ENCODE peak calls at places on chromosomes 3 and 15, in nine cellular contexts. T is GM12891; H is mucosa of gallbladder; J is NCI-H1105; B is stimulated activated CD4-positive, alpha-beta T cell treated with anti-CD3 and anti-CD28 coated beads, Interleukin-12 subunit alpha, Interleukin-12 subunit beta, amount 100 ng/mL, for 24 hours; Y is iris pigment epithelial cell; I is CD8-positive, alpha-beta memory T cell; W is heart left ventricle; Z is upper lobe of right lung. F is an unnamed sample.

GRCh38 chr15:40175160-40175559 is 14.3 kb downstream of the BUB1B start:
- DNase-seq in W (no peak), T (no peak), H (no peak), B (no peak), Y (no peak), J (no peak), Z (no peak), I (no peak), F (no peak)

GRCh38 chr3:152729906-152730305 is 105.0 kb upstream of the P2RY1 start:
- DNase-seq in B (no peak), Z (no peak), T (no peak), I (no peak), H (no peak), J (no peak), Y (no peak), W (no peak), F (no peak)

GRCh38 chr3:132284006-132284405 is 33.2 kb upstream of the ACP3 start:
- DNase-seq in B (no peak), Y (no peak), I (no peak), H (no peak), J (no peak), W (no peak), T (no peak), Z (no peak), F (no peak)

GRCh38 chr3:124714218-124714853 is 15.9 kb upstream of the UMPS start:
- DNase-seq in I (no peak), B (no peak), T (no peak), H (peak), Y (peak), J (no peak), Z (no peak), W (no peak), F (no peak)

GRCh38 chr3:119125742-119126507 is 20.0 kb upstream of the TEX55 start:
- DNase-seq in Y (no peak), B (no peak), T (no peak), W (no peak), Z (peak), J (no peak), H (no peak), I (no peak), F (no peak)

GRCh38 chr3:134373278-134373941 is 837 bp downstream of the AMOTL2 start:
- DNase-seq in I (no peak), H (peak), B (no peak), T (no peak), Y (peak), W (peak), Z (peak), J (peak), F (no peak)

GRCh38 chr15:95298729-95299128 is 1031.8 kb upstream of the NR2F2 start:
- DNase-seq in Z (no peak), I (no peak), B (no peak), Y (no peak), W (no peak), J (no peak), T (no peak), H (no peak), F (no peak)

GRCh38 chr15:78276032-78276943 is 11.9 kb downstream of the DNAJA4 start:
- DNase-seq in B (no peak), Y (peak), H (no peak), W (no peak), Z (no peak), T (no peak), J (no peak), I (no peak), F (no peak)

GRCh38 chr15:47870956-47871625 is 153.8 kb downstream of the SEMA6D start:
- DNase-seq in I (no peak), W (no peak), B (no peak), H (no peak), J (peak), T (no peak), Y (peak), Z (no peak), F (no peak)

GRCh38 chr3:11477286-11477935 is 166.3 kb downstream of the VGLL4 start:
- DNase-seq in I (no peak), W (no peak), Z (no peak), T (no peak), H (peak), Y (peak), B (no peak), J (no peak), F (no peak)

GRCh38 chr3:127671523-127672428 is 976 bp upstream of the ABTB1 start:
- DNase-seq in T (peak), Z (peak), B (peak), I (peak), J (peak), H (no peak), W (no peak), Y (no peak), F (no peak)

GRCh38 chr3:177337548-177338331 is 140.5 kb upstream of the TBL1XR1 start:
- DNase-seq in W (no peak), B (peak), J (no peak), Y (peak), I (peak), T (no peak), H (no peak), Z (no peak), F (peak)

GRCh38 chr15:90337256-90337655 is 14.8 kb upstream of the ZNF774 start:
- DNase-seq in J (no peak), W (no peak), H (no peak), T (no peak), B (no peak), Y (no peak), I (no peak), Z (no peak), F (no peak)

GRCh38 chr15:82710208-82710555 is 507 bp upstream of the AP3B2 start:
- DNase-seq in I (no peak), Z (no peak), H (no peak), B (no peak), T (no peak), W (no peak), Y (no peak), J (no peak), F (no peak)

GRCh38 chr3:170572665-170573253 is 13.1 kb downstream of the SLC7A14 start:
- DNase-seq in H (no peak), Z (no peak), Y (peak), T (no peak), W (no peak), I (no peak), B (peak), J (no peak), F (peak)

GRCh38 chr3:70108072-70108471 is 108.5 kb downstream of the SAMMSON start:
- DNase-seq in T (no peak), B (peak), H (no peak), I (no peak), W (no peak), Y (peak), J (no peak), Z (no peak), F (no peak)

GRCh38 chr3:197505796-197506553 is 49.8 kb downstream of the BDH1 start:
- DNase-seq in B (no peak), I (no peak), H (no peak), T (no peak), Z (peak), Y (no peak), W (no peak), J (no peak), F (no peak)

GRCh38 chr3:152899306-152899705 is 64.4 kb downstream of the P2RY1 start:
- DNase-seq in Y (no peak), J (peak), H (no peak), T (no peak), B (no peak), Z (no peak), W (no peak), I (no peak), F (no peak)

GRCh38 chr15:63071288-63071909 is 28.9 kb downstream of the TPM1 start:
- DNase-seq in T (no peak), I (no peak), H (no peak), W (no peak), Z (no peak), B (no peak), Y (no peak), J (no peak), F (no peak)

GRCh38 chr15:66389098-66389858 is 2.6 kb downstream of the MAP2K1 start:
- DNase-seq in Y (no peak), B (no peak), Z (no peak), H (no peak), W (no peak), I (peak), T (no peak), J (no peak), F (no peak)

GRCh38 chr3:173538410-173538809 is 140.9 kb downstream of the NLGN1 start:
- DNase-seq in J (no peak), T (no peak), Y (no peak), B (no peak), I (no peak), W (no peak), Z (no peak), H (no peak), F (no peak)

GRCh38 chr3:197023241-197023997 is 6.2 kb downstream of the MELTF start:
- DNase-seq in I (no peak), W (no peak), H (no peak), Z (no peak), Y (no peak), J (peak), B (no peak), T (peak), F (peak)

GRCh38 chr15:68315495-68316007 is 38.0 kb downstream of the FEM1B start:
- DNase-seq in H (no peak), W (no peak), T (no peak), B (no peak), Z (peak), Y (no peak), J (no peak), I (no peak), F (no peak)

GRCh38 chr3:136819784-136820640 is 1.1 kb downstream of the SLC35G2 start:
- DNase-seq in B (peak), Y (peak), T (peak), I (peak), W (peak), Z (peak), J (peak), H (peak), F (no peak)

GRCh38 chr15:83830381-83830780 is 176.5 kb downstream of the ADAMTSL3 start:
- DNase-seq in H (no peak), Z (no peak), J (no peak), Y (no peak), W (no peak), B (no peak), T (no peak), I (no peak), F (no peak)

GRCh38 chr3:23877324-23877980 is 39.3 kb downstream of the NKIRAS1 start:
- DNase-seq in Y (peak), J (no peak), W (no peak), H (no peak), Z (no peak), B (no peak), T (no peak), I (no peak), F (no peak)

GRCh38 chr3:78633626-78634025 is 1134.2 kb downstream of the ROBO1 start:
- DNase-seq in I (no peak), W (no peak), B (no peak), Z (no peak), Y (peak), H (no peak), T (no peak), J (no peak), F (no peak)

F was measured in GM12864.